ENCODE peak calls at places on chromosomes 2 and 18, in eight cellular contexts. S, E, N, F, P, D, Y and H are unnamed samples.

GRCh38 chr2:156334496-156335478 is 2.3 kb upstream of the NR4A2 start:
- DNase-seq in S (peak; percentile 91), E (peak; percentile 94), N (peak; percentile 85), F (peak; percentile 92), P (peak; percentile 90), Y (peak; percentile 91), D (peak; percentile 7), H (peak; percentile 87)

GRCh38 chr2:88601302-88601701 is 26.0 kb downstream of the EIF2AK3 start:
- DNase-seq in F (no peak), S (no peak), E (peak; percentile 61), Y (no peak), N (no peak), P (no peak), D (no peak), H (no peak)

GRCh38 chr2:226795281-226796011 is 4.2 kb downstream of the IRS1 start:
- DNase-seq in D (no peak), F (peak; percentile 18), S (no peak), Y (peak; percentile 31), P (peak; percentile 35), N (peak; percentile 48), E (peak; percentile 56), H (peak; percentile 14)

GRCh38 chr2:119617455-119617854 is 61.5 kb upstream of the TMEM177 start:
- DNase-seq in S (no peak), E (no peak), Y (no peak), F (no peak), N (no peak), P (no peak), D (no peak), H (no peak)

GRCh38 chr2:25960396-25960795 is 21.9 kb downstream of the KIF3C start:
- DNase-seq in F (no peak), Y (no peak), P (no peak), N (no peak), D (no peak), E (no peak), S (no peak), H (no peak)

GRCh38 chr2:195741191-195741590 is 84.2 kb downstream of the SLC39A10 start:
- DNase-seq in N (no peak), Y (no peak), D (no peak), F (no peak), P (no peak), E (no peak), S (no peak), H (no peak)

GRCh38 chr18:54210463-54210862 is 14.0 kb downstream of the MBD2 start:
- DNase-seq in E (no peak), D (peak; percentile 51), S (no peak), P (no peak), N (no peak), Y (no peak), F (no peak), H (no peak)

GRCh38 chr2:237299897-237300296 is 114.1 kb downstream of the COL6A3 start:
- DNase-seq in P (no peak), S (no peak), N (peak; percentile 93), E (peak; percentile 99), Y (no peak), D (no peak), F (no peak), H (peak; percentile 85)

GRCh38 chr2:200966770-200967169 is 3.3 kb upstream of the ORC2 start:
- DNase-seq in N (peak; percentile 80), E (peak; percentile 83), P (no peak), D (no peak), F (no peak), S (no peak), Y (no peak), H (peak; percentile 75)

GRCh38 chr2:147511491-147511948 is 333.3 kb upstream of the ACVR2A start:
- DNase-seq in D (no peak), S (no peak), Y (no peak), F (peak; percentile 18), P (no peak), E (no peak), N (peak; percentile 11), H (no peak)

GRCh38 chr2:203873461-203873860 is 5.9 kb downstream of the CTLA4 start:
- DNase-seq in E (no peak), P (no peak), N (no peak), F (no peak), S (no peak), D (no peak), Y (no peak), H (no peak)

GRCh38 chr2:3282056-3282998 is 95.3 kb downstream of the EIPR1 start:
- DNase-seq in P (peak; percentile 67), D (no peak), E (peak; percentile 33), Y (no peak), S (no peak), N (peak; percentile 86), F (peak; percentile 48), H (peak; percentile 32)

GRCh38 chr2:239197146-239197545 is 203.7 kb downstream of the HDAC4 start:
- DNase-seq in S (no peak), F (peak; percentile 3), E (no peak), Y (no peak), N (no peak), D (no peak), P (no peak), H (no peak)

GRCh38 chr2:68320118-68320641 is 431 bp upstream of the CNRIP1 start:
- DNase-seq in P (no peak), N (peak; percentile 32), S (peak; percentile 23), Y (no peak), D (no peak), E (no peak), F (peak; percentile 15), H (peak; percentile 48)

GRCh38 chr2:105756435-105756834 is 11.7 kb downstream of the NCK2 start:
- DNase-seq in S (no peak), E (no peak), D (no peak), N (no peak), Y (no peak), F (no peak), P (no peak), H (no peak)

GRCh38 chr2:152307863-152308262 is 27.1 kb upstream of the FMNL2 start:
- DNase-seq in S (no peak), E (no peak), P (no peak), N (peak; percentile 14), Y (no peak), D (no peak), F (no peak), H (peak; percentile 51)

DNA sequence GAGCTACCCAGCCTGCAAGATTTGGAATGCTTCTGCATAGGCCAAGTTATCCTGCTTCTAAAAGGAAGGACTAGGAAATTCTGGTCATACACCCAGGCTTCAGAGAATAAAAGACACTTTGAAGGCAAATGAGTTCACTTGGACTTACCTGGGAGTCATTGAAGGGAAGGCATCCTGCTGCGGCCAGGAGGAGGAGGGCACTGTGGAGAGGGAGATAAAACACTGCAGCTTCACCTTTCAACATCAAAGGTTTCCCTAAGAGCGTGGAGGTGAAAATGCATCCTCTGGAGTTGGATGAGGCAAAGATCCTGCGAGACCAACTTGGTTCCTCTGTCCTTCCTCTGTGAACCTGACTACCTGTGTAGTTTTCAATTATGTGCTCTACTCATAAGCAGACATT is 79.5 kb upstream of the RIOK3 start:
- DNase-seq in F (no peak), D (no peak), S (no peak), E (no peak), Y (no peak), N (no peak), P (no peak), H (no peak)
- H3K27ac ChIP-seq in F (no peak overlapping the region), D (no peak overlapping the region), S (no peak overlapping the region), E (no peak overlapping the region), Y (no peak overlapping the region), N (no peak overlapping the region), P (no peak overlapping the region), H (no peak overlapping the region)

GRCh38 chr2:64699712-64700111 is 46.0 kb upstream of the SERTAD2 start:
- DNase-seq in D (no peak), E (no peak), S (no peak), N (no peak), F (no peak), P (no peak), Y (no peak), H (no peak)
- TF ChIP-seq CTCF in D (peak; percentile 43), E (no peak), S (no peak), N (no peak), F (no peak), P (no peak), Y (no peak), H (no peak)

GRCh38 chr18:13541621-13542519 is 184.5 kb downstream of the FAM210A start:
- DNase-seq in E (no peak), N (no peak), P (peak; percentile 72), Y (no peak), S (peak; percentile 84), D (no peak), F (no peak), H (no peak)
- H3K27ac ChIP-seq in E (no peak overlapping the region), N (no peak overlapping the region), P (no peak overlapping the region), Y (no peak overlapping the region), S (peak overlapping the region; percentile 75), D (no peak overlapping the region), F (no peak overlapping the region), H (no peak overlapping the region)

DNA sequence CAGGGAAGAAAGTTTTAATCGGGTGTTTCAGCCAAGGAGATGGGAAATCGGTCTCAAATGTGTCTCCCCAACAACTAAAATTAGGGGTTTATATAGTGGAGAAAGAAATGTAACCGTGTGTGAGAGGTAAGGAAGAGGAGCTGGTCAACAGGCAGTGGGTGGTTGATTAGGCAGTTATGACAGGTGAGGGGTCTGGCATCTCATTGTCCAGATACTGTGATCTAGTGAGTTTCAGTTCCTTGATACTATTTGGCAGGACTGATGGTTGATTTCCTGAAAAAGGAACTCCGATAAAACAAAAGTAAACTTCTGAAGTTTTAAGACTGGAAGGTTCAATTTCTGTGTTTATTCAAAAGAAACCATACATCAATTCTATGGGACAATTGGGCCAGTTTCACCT is 197.9 kb downstream of the LPIN1 start:
- DNase-seq in P (no peak), E (no peak), D (peak; percentile 54), Y (no peak), F (no peak), N (no peak), S (no peak), H (no peak)
- TF ChIP-seq CTCF in P (no peak), E (no peak), D (no peak), Y (no peak), F (no peak), N (no peak), S (no peak), H (no peak)

GRCh38 chr2:10035633-10036032 is 7.7 kb upstream of the KLF11 start:
- DNase-seq in N (no peak), F (no peak), S (no peak), E (no peak), Y (no peak), D (no peak), P (no peak), H (no peak)
- H3K27ac ChIP-seq in N (no peak overlapping the region), F (peak overlapping the region; percentile 78), S (no peak overlapping the region), E (no peak overlapping the region), Y (peak overlapping the region; percentile 87), D (no peak overlapping the region), P (no peak overlapping the region), H (peak overlapping the region; percentile 55)

DNA sequence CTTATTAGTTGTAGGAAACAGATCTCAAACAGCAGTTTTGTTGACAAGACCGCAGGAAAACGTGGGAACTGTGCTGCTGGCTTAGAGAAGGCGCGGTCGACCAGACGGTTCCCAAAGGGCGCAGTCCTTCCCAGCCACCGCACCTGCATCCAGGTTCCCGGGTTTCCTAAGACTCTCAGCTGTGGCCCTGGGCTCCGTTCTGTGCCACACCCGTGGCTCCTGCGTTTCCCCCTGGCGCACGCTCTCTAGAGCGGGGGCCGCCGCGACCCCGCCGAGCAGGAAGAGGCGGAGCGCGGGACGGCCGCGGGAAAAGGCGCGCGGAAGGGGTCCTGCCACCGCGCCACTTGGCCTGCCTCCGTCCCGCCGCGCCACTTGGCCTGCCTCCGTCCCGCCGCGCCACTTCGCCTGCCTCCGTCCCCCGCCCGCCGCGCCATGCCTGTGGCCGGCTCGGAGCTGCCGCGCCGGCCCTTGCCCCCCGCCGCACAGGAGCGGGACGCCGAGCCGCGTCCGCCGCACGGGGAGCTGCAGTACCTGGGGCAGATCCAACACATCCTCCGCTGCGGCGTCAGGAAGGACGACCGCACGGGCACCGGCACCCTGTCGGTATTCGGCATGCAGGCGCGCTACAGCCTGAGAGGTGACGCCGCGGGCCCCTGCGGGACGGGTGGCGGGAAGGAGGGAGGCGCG is at the start of gene TYMS:
- DNase-seq in N (peak; percentile 80), S (peak; percentile 88), F (peak; percentile 60), Y (no peak), P (peak; percentile 17), E (peak; percentile 51), D (peak; percentile 82), H (peak; percentile 86)
- TF ChIP-seq CTCF in N (peak; percentile 19), S (no peak), F (no peak), Y (no peak), P (no peak), E (no peak), D (peak; percentile 20), H (no peak)